ENCODE peak calls at places on chromosomes 6 and 20, in four cellular contexts. Q is A549, K is AG04449, F is HepG2. H is an unnamed sample.

GRCh38 chr20:3710703-3711417 is 1.5 kb downstream of the SIGLEC1 start:
- DNase-seq in K (no peak), Q (peak; percentile 88), F (peak; percentile 46), H (no peak)

GRCh38 chr6:40583694-40584093 is 3.5 kb downstream of the LRFN2 start:
- DNase-seq in F (no peak), Q (no peak), K (no peak), H (no peak)

GRCh38 chr6:115216835-115217234 is 843.9 kb downstream of the FRK start:
- DNase-seq in F (no peak), Q (no peak), K (no peak), H (no peak)

GRCh38 chr6:101907356-101908217 is 514.1 kb downstream of the GRIK2 start:
- DNase-seq in Q (no peak), F (peak; percentile 33), K (no peak), H (no peak)

GRCh38 chr20:25000268-25000801 is 7.8 kb upstream of the APMAP start:
- DNase-seq in Q (peak; percentile 24), F (no peak), K (peak; percentile 63), H (no peak)

GRCh38 chr6:141395443-141396008 is 737.2 kb upstream of the GJE1 start:
- DNase-seq in K (no peak), F (no peak), Q (no peak), H (no peak)

GRCh38 chr20:43188861-43189613 is 669 bp downstream of the PTPRT start:
- DNase-seq in K (no peak), Q (no peak), F (no peak), H (no peak)

GRCh38 chr6:34358389-34358906 is 34.0 kb downstream of the NUDT3 start:
- DNase-seq in F (no peak), Q (no peak), K (peak; percentile 17), H (no peak)

GRCh38 chr20:54197621-54198604 is 10.0 kb upstream of the PFDN4 start:
- DNase-seq in F (peak; percentile 92), Q (peak; percentile 48), K (peak; percentile 23), H (peak; percentile 39)

GRCh38 chr6:117601811-117602150 is 530 bp downstream of the GOPC start:
- DNase-seq in F (no peak), K (no peak), Q (no peak), H (no peak)

GRCh38 chr6:145814035-145814500 is 527 bp downstream of the FBXO30 start:
- DNase-seq in K (no peak), F (peak; percentile 54), Q (peak; percentile 4), H (no peak)

GRCh38 chr6:26025894-26026832 is 61.1 kb upstream of the HFE start:
- DNase-seq in F (peak; percentile 97), K (no peak), Q (peak; percentile 45), H (peak; percentile 74)

GRCh38 chr20:14434379-14435136 is 97.1 kb upstream of the FLRT3 start:
- DNase-seq in F (no peak), Q (no peak), K (no peak), H (no peak)

GRCh38 chr6:70421509-70421908 is 8.2 kb downstream of the FAM135A start:
- DNase-seq in F (no peak), K (no peak), Q (no peak), H (no peak)

GRCh38 chr20:20782221-20782620 is 69.8 kb upstream of the RALGAPA2 start:
- DNase-seq in Q (no peak), K (no peak), F (no peak), H (no peak)

GRCh38 chr6:6319947-6320811 is at the start of gene F13A1:
- DNase-seq in K (no peak), F (no peak), Q (no peak), H (no peak)

GRCh38 chr6:92371211-92371610 is 1048.1 kb downstream of the EPHA7 start:
- DNase-seq in F (peak; percentile 71), Q (no peak), K (no peak), H (no peak)

GRCh38 chr6:149033454-149034241 is 283.9 kb upstream of the TAB2 start:
- DNase-seq in Q (no peak), F (no peak), K (no peak), H (no peak)

GRCh38 chr6:14616611-14617010 is 499.0 kb downstream of the CD83 start:
- DNase-seq in F (no peak), K (no peak), Q (no peak), H (no peak)

GRCh38 chr6:43983632-43984031 is 143.6 kb downstream of the MRPL14 start:
- DNase-seq in Q (no peak), K (no peak), F (peak; percentile 55), H (no peak)

GRCh38 chr6:111764238-111765182 is 108.7 kb downstream of the FYN start:
- DNase-seq in F (no peak), Q (no peak), K (no peak), H (no peak)

GRCh38 chr20:62366370-62367135 is 559 bp downstream of the LAMA5 start:
- DNase-seq in Q (no peak), F (peak; percentile 61), K (no peak), H (no peak)

GRCh38 chr20:8755340-8756118 is 313.4 kb upstream of the PLCB4 start:
- DNase-seq in K (no peak), F (no peak), Q (no peak), H (no peak)

GRCh38 chr20:13515796-13516533 is 122.8 kb downstream of the TASP1 start:
- DNase-seq in F (no peak), Q (no peak), K (no peak), H (no peak)

GRCh38 chr20:38293490-38294333 is 10.2 kb upstream of the BPI start:
- DNase-seq in Q (no peak), K (no peak), F (no peak), H (no peak)

GRCh38 chr20:38291582-38291918 is 12.4 kb upstream of the BPI start:
- DNase-seq in K (no peak), Q (no peak), F (no peak), H (no peak)

GRCh38 chr20:38294334-38294592 is 9.7 kb upstream of the BPI start:
- DNase-seq in F (no peak), Q (no peak), K (no peak), H (no peak)

GRCh38 chr20:38290829-38291581 is 13.0 kb upstream of the BPI start:
- DNase-seq in F (peak; percentile 87), K (no peak), Q (peak; percentile 82), H (no peak)

DNA sequence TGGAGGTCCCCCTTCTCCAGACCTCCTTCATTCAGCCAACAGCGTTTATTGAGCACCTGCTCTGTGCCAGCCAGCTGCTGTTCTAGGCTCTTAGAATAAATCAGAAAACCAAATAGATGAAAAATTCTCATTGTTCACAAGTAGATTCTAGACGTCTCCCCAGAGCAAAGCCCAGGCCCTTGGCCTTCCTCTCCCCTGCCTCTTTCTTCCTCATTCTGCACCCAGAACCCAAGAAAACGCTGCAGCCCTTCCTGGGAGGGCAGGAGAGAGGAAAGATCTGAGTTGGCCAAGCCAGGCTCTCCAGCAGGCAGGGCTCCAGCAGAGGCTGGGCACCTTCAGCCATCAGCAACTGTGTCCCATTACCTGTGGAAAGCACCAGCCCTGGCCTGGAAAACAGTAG is 12.0 kb upstream of the BPI start:
- DNase-seq in F (no peak), Q (no peak), K (no peak), H (no peak)
- TF ChIP-seq CTCF in F (no peak), Q (no peak), K (no peak), H (no peak)

DNA sequence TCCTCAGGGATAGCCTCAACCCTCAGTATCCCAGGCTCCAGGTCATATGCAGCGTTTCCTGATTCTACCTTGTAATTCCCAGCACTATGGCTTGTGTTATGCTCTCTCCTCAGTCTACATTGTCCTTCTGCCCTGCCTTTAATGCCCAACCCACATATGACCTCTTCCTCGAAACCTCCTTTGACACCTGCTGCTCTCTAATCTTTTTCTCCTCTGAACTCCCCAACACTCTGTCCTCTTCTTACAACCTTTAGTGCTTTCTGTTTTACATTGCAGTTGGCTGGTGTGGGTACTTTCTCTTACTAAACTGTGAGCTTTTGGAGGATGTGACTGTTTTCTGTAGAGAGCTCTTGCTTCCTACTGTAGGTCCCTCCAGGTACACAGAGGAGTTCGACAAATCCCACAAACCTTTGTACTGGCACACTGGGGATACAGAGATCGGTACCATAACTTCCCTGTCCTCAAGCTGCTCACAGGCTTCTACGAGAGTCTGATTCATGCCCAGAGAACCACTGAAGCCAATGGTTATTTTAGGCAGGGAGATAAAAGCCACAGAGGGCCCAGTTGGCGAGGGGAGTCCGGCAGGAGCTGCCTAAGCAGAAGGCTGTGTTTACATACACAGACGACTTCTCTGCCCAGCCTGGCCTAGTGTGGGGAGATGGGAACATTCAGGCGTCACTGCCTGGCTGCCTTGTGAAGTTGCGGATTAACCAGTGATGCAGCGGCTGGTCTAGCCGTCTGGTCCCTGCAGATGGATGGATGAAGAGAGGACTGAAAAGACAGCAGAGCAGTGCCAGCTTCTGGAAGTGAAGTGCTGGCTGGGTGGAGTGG is 8.4 kb upstream of the EPB41L1 start:
- DNase-seq in K (no peak), F (no peak), Q (no peak), H (no peak)
- H3K4me3 ChIP-seq in K (no peak overlapping the region), F (peak overlapping the region; percentile 22), Q (no peak overlapping the region), H (no peak overlapping the region)

DNA sequence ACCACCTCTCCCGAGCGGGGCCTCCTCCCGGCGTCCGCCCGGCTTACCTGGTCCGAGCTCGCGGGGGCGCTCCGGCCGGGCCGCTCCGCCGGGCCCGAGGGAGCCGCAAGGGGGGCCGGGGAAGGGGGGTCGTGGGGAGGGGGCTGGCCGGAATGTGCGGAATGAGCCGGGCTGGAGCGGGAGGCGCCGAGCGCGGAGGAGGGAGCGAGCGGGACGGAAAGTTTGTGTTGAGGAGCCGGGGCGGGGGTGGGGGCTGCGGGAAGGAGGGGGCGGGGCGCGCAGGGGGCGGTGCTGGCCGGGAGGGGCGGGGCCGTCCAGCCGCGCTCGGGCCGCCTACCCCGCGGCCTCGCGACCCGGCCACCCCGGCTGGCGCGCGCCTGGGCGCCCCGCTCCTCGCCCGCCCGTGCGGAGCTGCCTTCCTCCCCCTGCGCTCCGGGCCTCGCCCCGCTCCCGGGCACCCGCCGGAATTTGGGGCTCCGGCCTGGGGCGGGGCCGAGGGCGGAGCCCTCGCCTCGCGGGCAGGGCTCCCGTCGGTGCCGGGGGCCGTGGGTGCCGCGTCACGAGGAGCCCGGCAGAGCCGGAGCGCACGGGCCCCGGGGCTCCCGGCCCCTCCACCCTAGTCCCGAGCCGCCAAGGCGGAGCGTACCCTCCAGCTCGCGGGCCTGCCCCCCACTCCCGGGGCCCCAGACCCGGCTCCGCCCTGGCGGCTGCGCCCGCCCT is at the start of gene TEAD3:
- DNase-seq in K (no peak), Q (peak; percentile 63), F (peak; percentile 69), H (no peak)
- TF ChIP-seq CTCF in K (peak; percentile 13), Q (peak; percentile 18), F (peak; percentile 41), H (no peak)

GRCh38 chr6:161191671-161192070 is 82.2 kb downstream of the AGPAT4 start:
- DNase-seq in K (no peak), Q (no peak), F (no peak), H (no peak)

GRCh38 chr6:161189891-161190290 is 84.0 kb downstream of the AGPAT4 start:
- DNase-seq in F (no peak), Q (no peak), K (no peak), H (no peak)

GRCh38 chr6:161188547-161189465 is 85.1 kb downstream of the AGPAT4 start:
- DNase-seq in K (no peak), F (no peak), Q (no peak), H (no peak)

GRCh38 chr6:161181136-161181535 is 92.7 kb downstream of the AGPAT4 start:
- DNase-seq in K (no peak), Q (no peak), F (no peak), H (no peak)

DNA sequence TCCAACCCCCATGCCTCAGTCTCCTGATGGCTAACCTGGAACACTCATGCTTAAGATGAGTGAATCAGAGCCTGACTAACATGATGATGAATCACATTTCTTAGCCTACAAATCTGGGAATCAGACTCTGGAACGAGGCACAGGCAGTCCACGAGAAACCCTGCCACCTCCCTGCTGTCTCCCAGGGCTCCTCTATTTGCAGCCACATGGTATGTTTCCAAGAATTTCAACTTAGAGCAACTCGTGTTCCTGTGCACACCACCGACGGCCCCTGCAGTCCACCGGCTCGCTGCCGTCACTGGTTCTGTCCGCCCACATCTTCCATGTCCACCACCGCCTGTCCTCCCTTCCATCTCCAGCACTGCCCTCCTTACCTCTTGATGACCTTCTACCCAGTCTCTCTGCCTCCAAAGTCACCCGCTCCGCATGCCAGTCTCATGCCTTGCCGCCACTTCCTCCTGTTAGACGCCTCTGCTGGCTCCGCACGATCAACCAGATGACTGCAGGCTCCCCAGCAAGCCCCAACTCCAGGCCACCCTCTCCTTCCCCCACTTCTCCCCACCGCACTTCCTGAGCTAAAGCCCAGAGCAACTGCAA is 87.6 kb downstream of the AGPAT4 start:
- DNase-seq in F (no peak), Q (peak; percentile 31), K (peak; percentile 46), H (peak; percentile 87)
- H3K4me3 ChIP-seq in F (no peak overlapping the region), Q (no peak overlapping the region), K (no peak overlapping the region), H (peak overlapping the region; percentile 9)

H was measured in epithelial cell of proximal tubule.